ENCODE peak calls at places on chromosomes 2 and 18, in five cellular contexts. D, E, U, Q and O are unnamed samples.
A peak's percentile ranks its signal among the peaks of the same experiment; 100 is the strongest.

GRCh38 chr18:7926526-7926925 is 359.4 kb downstream of the PTPRM start:
- DNase-seq in U (no peak), Q (peak; percentile 36), D (no peak), E (no peak), O (no peak)

GRCh38 chr2:165902929-165903328 is 50.6 kb downstream of the TTC21B start:
- DNase-seq in D (no peak), E (no peak), Q (no peak), U (no peak), O (no peak)

GRCh38 chr2:129396980-129397599 is 582.4 kb upstream of the RAB6C start:
- DNase-seq in E (peak; percentile 47), D (no peak), U (no peak), Q (peak; percentile 57), O (no peak)

GRCh38 chr2:229980440-229981184 is 58.3 kb downstream of the FBXO36 start:
- DNase-seq in E (peak; percentile 28), Q (peak; percentile 89), D (no peak), U (peak; percentile 53), O (no peak)

GRCh38 chr2:11505652-11506610 is 27.9 kb upstream of the GREB1 start:
- DNase-seq in Q (peak; percentile 76), U (no peak), D (no peak), E (no peak), O (no peak)

GRCh38 chr2:39646891-39647780 is 18.6 kb upstream of the TMEM178A start:
- DNase-seq in U (no peak), E (no peak), D (no peak), Q (no peak), O (no peak)

GRCh38 chr18:66560092-66560491 is 43.8 kb downstream of the CDH19 start:
- DNase-seq in E (peak; percentile 26), Q (peak; percentile 64), D (no peak), U (no peak), O (no peak)

GRCh38 chr2:219155054-219155644 is 5.5 kb downstream of the NHEJ1 start:
- DNase-seq in Q (peak; percentile 59), E (peak; percentile 56), U (peak; percentile 33), D (no peak), O (peak; percentile 42)

GRCh38 chr2:33085646-33086045 is 138.9 kb downstream of the LTBP1 start:
- DNase-seq in U (no peak), E (no peak), D (no peak), Q (no peak), O (no peak)

GRCh38 chr18:54950221-54950620 is 9.0 kb downstream of the CCDC68 start:
- DNase-seq in U (no peak), E (no peak), D (no peak), Q (peak; percentile 21), O (no peak)

GRCh38 chr2:61210332-61210981 is 48.5 kb downstream of the C2orf74 start:
- DNase-seq in Q (peak; percentile 97), U (no peak), E (no peak), D (peak; percentile 64), O (no peak)
- H3K36me3 ChIP-seq in Q (peaks cover 8% of the 10 kb centered on the region), U (peaks cover 4% of the 10 kb centered on the region), E (no peaks in the 10 kb centered on the region), D (peaks cover 6% of the 10 kb centered on the region), O (peaks cover 52% of the 10 kb centered on the region)

GRCh38 chr2:36462311-36462710 is 106.7 kb downstream of the CRIM1 start:
- DNase-seq in U (no peak), Q (peak; percentile 47), D (no peak), E (no peak), O (no peak)

GRCh38 chr2:36463365-36463764 is 107.8 kb downstream of the CRIM1 start:
- DNase-seq in D (no peak), U (no peak), Q (no peak), E (no peak), O (no peak)

GRCh38 chr2:36466135-36466534 is 110.6 kb downstream of the CRIM1 start:
- DNase-seq in Q (no peak), E (no peak), D (no peak), U (no peak), O (no peak)

GRCh38 chr2:36461039-36461681 is 105.6 kb downstream of the CRIM1 start:
- DNase-seq in E (no peak), Q (peak; percentile 93), D (peak; percentile 78), U (no peak), O (no peak)

GRCh38 chr2:36464006-36464721 is 108.6 kb downstream of the CRIM1 start:
- DNase-seq in D (no peak), E (no peak), U (no peak), Q (no peak), O (no peak)
- H3K36me3 ChIP-seq in D (peaks cover 22% of the 10 kb centered on the region), E (no peaks in the 10 kb centered on the region), U (no peaks in the 10 kb centered on the region), Q (peaks cover 5% of the 10 kb centered on the region), O (peaks cover 90% of the 10 kb centered on the region)

DNA sequence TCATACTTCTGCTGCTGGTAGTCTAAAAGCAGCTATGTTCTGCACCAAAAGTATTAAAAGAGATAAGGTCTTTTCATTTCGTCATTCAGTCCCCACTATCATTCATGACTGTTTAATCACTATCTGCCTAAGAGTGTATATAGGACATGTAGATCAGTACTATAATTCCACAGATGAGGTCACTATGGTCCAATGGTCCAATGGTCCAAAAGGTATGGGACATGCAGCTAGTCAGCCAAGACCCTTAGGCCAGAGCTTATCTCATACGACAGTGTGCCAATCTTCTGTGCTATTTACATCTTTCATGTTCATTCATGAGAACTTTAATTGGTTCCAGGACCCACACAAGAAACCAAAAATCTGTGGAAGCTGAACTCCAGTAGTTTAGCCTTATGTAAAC is 42.6 kb upstream of the SDC1 start:
- DNase-seq in E (no peak), Q (no peak), D (no peak), U (no peak), O (no peak)
- H3K36me3 ChIP-seq in E (no peaks in the 10 kb centered on the region), Q (peaks cover 2% of the 10 kb centered on the region), D (no peaks in the 10 kb centered on the region), U (no peaks in the 10 kb centered on the region), O (peaks cover 26% of the 10 kb centered on the region)

GRCh38 chr2:221423212-221423804 is 148.8 kb downstream of the EPHA4 start:
- DNase-seq in D (no peak), E (no peak), U (peak; percentile 35), Q (peak; percentile 21), O (no peak)
- H3K36me3 ChIP-seq in D (peaks cover 19% of the 10 kb centered on the region), E (no peaks in the 10 kb centered on the region), U (no peaks in the 10 kb centered on the region), Q (no peaks in the 10 kb centered on the region), O (no peaks in the 10 kb centered on the region)

GRCh38 chr2:117812443-117812842 is 2.0 kb upstream of the DDX18 start:
- DNase-seq in U (no peak), D (no peak), E (no peak), Q (no peak), O (no peak)
- H3K36me3 ChIP-seq in U (peaks cover 2% of the 10 kb centered on the region), D (no peaks in the 10 kb centered on the region), E (no peaks in the 10 kb centered on the region), Q (no peaks in the 10 kb centered on the region), O (peaks cover 17% of the 10 kb centered on the region)

DNA sequence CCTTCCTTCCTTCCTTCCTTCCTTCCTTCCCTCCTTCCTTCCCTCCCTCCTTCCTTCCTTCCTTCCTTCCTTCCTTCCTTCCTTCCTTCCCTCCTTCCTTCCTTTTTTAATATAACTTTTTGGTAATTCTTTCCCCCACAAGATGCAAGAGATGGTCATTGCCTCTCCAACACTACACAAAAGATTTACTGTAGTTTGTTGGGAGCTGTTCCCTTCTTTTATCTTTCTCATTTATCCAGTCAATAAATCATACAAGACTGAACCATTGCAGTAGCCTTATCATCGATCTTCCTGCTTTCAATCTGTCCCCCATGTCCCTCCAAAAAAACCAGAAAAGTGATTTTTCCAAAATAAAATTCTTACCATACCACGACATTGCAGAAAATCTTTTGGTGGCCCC is 8.2 kb downstream of the APCDD1 start:
- DNase-seq in Q (no peak), D (no peak), U (no peak), E (no peak), O (no peak)
- H3K36me3 ChIP-seq in Q (no peaks in the 10 kb centered on the region), D (no peaks in the 10 kb centered on the region), U (no peaks in the 10 kb centered on the region), E (no peaks in the 10 kb centered on the region), O (no peaks in the 10 kb centered on the region)

GRCh38 chr2:231800493-231801091 is 14.3 kb downstream of the COPS7B start:
- DNase-seq in D (no peak), Q (peak; percentile 30), U (no peak), E (peak; percentile 89), O (peak; percentile 55)

GRCh38 chr2:231807020-231807419 is 20.8 kb downstream of the COPS7B start:
- DNase-seq in E (no peak), U (no peak), Q (no peak), D (peak; percentile 93), O (no peak)

DNA sequence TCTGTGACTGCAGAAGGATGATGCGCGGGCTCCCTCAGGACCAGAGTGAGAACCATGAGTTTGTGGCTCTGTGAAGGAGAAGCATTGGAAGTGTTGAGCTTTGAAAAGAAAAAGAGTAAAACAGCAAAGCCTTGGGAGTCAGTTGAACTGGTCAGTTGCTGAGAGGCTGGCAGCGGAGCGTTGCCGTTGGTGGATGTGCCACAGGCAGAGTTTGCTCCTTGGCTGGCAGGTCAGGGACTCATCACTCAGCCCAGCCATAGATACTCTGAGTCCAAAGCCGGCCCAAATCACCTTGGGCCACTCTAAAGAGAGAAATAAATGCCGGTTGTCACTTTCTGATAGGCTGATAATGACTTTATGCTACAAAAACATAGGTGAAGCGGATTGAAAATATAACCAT is 17.5 kb downstream of the COPS7B start:
- DNase-seq in D (no peak), E (peak; percentile 42), Q (no peak), U (no peak), O (no peak)
- H3K36me3 ChIP-seq in D (peaks cover 6% of the 10 kb centered on the region), E (no peaks in the 10 kb centered on the region), Q (peaks cover 13% of the 10 kb centered on the region), U (peaks cover 7% of the 10 kb centered on the region), O (peaks cover 70% of the 10 kb centered on the region)

GRCh38 chr18:27009293-27009692 is 143.8 kb upstream of the AQP4 start:
- DNase-seq in U (no peak), E (no peak), Q (no peak), D (no peak), O (no peak)

GRCh38 chr18:27017901-27018500 is 152.5 kb upstream of the AQP4 start:
- DNase-seq in U (no peak), E (no peak), D (no peak), Q (peak; percentile 42), O (no peak)

GRCh38 chr18:27014841-27015240 is 149.3 kb upstream of the AQP4 start:
- DNase-seq in U (no peak), D (no peak), E (no peak), Q (no peak), O (no peak)
- H3K36me3 ChIP-seq in U (no peaks in the 10 kb centered on the region), D (no peaks in the 10 kb centered on the region), E (no peaks in the 10 kb centered on the region), Q (no peaks in the 10 kb centered on the region), O (no peaks in the 10 kb centered on the region)